ENCODE peak calls at places on chromosomes 3 and 15, in seven cellular contexts. Q, T, R, P, W, C and U are unnamed samples.

GRCh38 chr3:170413291-170413690 is 5.4 kb upstream of the CLDN11 start:
- DNase-seq in P (no peak), C (no peak), W (no peak), T (no peak), R (no peak), Q (no peak), U (no peak)

GRCh38 chr15:97525809-97526208 is 434.7 kb upstream of the ARRDC4 start:
- DNase-seq in W (no peak), R (no peak), C (no peak), Q (no peak), P (no peak), T (no peak), U (no peak)

GRCh38 chr15:40111888-40112287 is 3.2 kb upstream of the BMF start:
- DNase-seq in Q (no peak), R (no peak), P (no peak), T (no peak), W (no peak), C (no peak), U (no peak)

GRCh38 chr15:96796841-96797240 is 466.3 kb downstream of the NR2F2 start:
- DNase-seq in Q (no peak), P (no peak), C (no peak), W (no peak), T (no peak), R (no peak), U (no peak)

GRCh38 chr3:170021083-170021482 is 16.7 kb upstream of the GPR160 start:
- DNase-seq in Q (no peak), P (no peak), C (no peak), W (no peak), T (no peak), R (no peak), U (no peak)

GRCh38 chr15:65981837-65982696 is 112.8 kb downstream of the RAB11A start:
- DNase-seq in W (peak), R (no peak), Q (no peak), P (peak), T (peak), C (no peak), U (no peak)

GRCh38 chr15:98900382-98900781 is 107.2 kb downstream of the PGPEP1L start:
- DNase-seq in Q (peak), T (no peak), P (no peak), W (no peak), C (peak), R (peak), U (no peak)

GRCh38 chr3:13301295-13301987 is 118.7 kb downstream of the NUP210 start:
- DNase-seq in C (peak), P (no peak), T (no peak), R (peak), W (peak), Q (peak), U (no peak)

GRCh38 chr3:100008081-100008698 is 106.1 kb downstream of the FILIP1L start:
- DNase-seq in P (no peak), R (no peak), T (no peak), W (no peak), Q (peak), C (no peak), U (no peak)

GRCh38 chr3:12339701-12340480 is 51.0 kb downstream of the PPARG start:
- DNase-seq in P (no peak), Q (peak), T (no peak), R (no peak), C (no peak), W (no peak), U (no peak)

GRCh38 chr3:152682477-152682876 is 152.5 kb upstream of the P2RY1 start:
- DNase-seq in C (no peak), P (no peak), W (no peak), Q (no peak), R (no peak), T (no peak), U (no peak)

GRCh38 chr3:45966969-45967640 is 23.8 kb downstream of the CXCR6 start:
- DNase-seq in Q (no peak), P (no peak), R (no peak), W (peak), C (no peak), T (no peak), U (no peak)

GRCh38 chr15:63063164-63063756 is 20.7 kb downstream of the TPM1 start:
- DNase-seq in P (no peak), R (no peak), T (no peak), C (peak), Q (no peak), W (no peak), U (no peak)

GRCh38 chr15:77040673-77041072 is 30.2 kb downstream of the TSPAN3 start:
- DNase-seq in P (no peak), Q (no peak), R (no peak), T (no peak), W (peak), C (no peak), U (no peak)

GRCh38 chr15:41836072-41836471 is 2.6 kb upstream of the PLA2G4B start:
- DNase-seq in R (no peak), P (no peak), C (no peak), W (no peak), T (no peak), Q (no peak), U (no peak)

GRCh38 chr3:62622553-62623174 is 249.3 kb upstream of the FEZF2 start:
- DNase-seq in P (peak), C (peak), T (no peak), Q (peak), R (peak), W (no peak), U (no peak)